ENCODE peak calls at places on chromosomes 13 and 19, in six cellular contexts. C is lower lobe of right lung, I is Calu3, W is fibroblast of the aortic adventitia, Y is AG10803, S is foreskin fibroblast. O is an unnamed sample.

GRCh38 chr13:62846302-62846701 is 1430.7 kb upstream of the PCDH20 start:
- DNase-seq in I (no peak), S (peak), C (no peak), W (no peak), Y (no peak), O (no peak)

GRCh38 chr13:38803566-38803965 is 116.7 kb downstream of the FREM2 start:
- DNase-seq in C (no peak), W (no peak), S (no peak), Y (no peak), I (no peak), O (no peak)

GRCh38 chr19:50203281-50204080 is at the start of gene MYH14:
- DNase-seq in S (peak), W (no peak), C (peak), Y (peak), I (peak), O (peak)

GRCh38 chr13:42593719-42594012 is 19.7 kb downstream of the TNFSF11 start:
- DNase-seq in W (no peak), I (no peak), Y (no peak), C (no peak), S (no peak), O (no peak)

GRCh38 chr19:17846146-17846545 is 1.6 kb downstream of the JAK3 start:
- DNase-seq in I (no peak), S (no peak), C (no peak), Y (no peak), W (no peak), O (no peak)

GRCh38 chr13:105290596-105290995 is 1244.9 kb downstream of the EFNB2 start:
- DNase-seq in Y (no peak), I (no peak), S (no peak), W (no peak), C (no peak), O (no peak)

GRCh38 chr19:56105090-56105701 is 15.9 kb downstream of the ZNF787 start:
- DNase-seq in S (peak), I (peak), W (peak), C (peak), Y (peak), O (peak)

GRCh38 chr19:40130013-40130412 is 39.3 kb upstream of the ZNF780A start:
- DNase-seq in I (no peak), S (no peak), C (no peak), Y (no peak), W (no peak), O (no peak)

GRCh38 chr13:73657821-73658540 is 476.2 kb downstream of the KLF12 start:
- DNase-seq in I (no peak), Y (peak), S (peak), C (no peak), W (peak), O (no peak)

GRCh38 chr13:23699271-23699670 is 129.1 kb downstream of the TNFRSF19 start:
- DNase-seq in I (no peak), C (no peak), S (peak), W (no peak), Y (peak), O (no peak)

GRCh38 chr13:46908511-46908910 is 11.7 kb upstream of the HTR2A start:
- DNase-seq in C (no peak), W (peak), S (peak), I (no peak), Y (peak), O (no peak)

GRCh38 chr13:32228330-32229041 is 86.7 kb downstream of the ZAR1L start:
- DNase-seq in W (no peak), S (peak), C (no peak), Y (peak), I (no peak), O (no peak)

GRCh38 chr13:35771898-35772297 is 295.4 kb upstream of the MAB21L1 start:
- DNase-seq in C (no peak), W (peak), S (peak), Y (peak), I (no peak), O (peak)

GRCh38 chr13:110815471-110816204 is 99.2 kb downstream of the ANKRD10 start:
- DNase-seq in W (no peak), Y (no peak), I (peak), S (no peak), C (no peak), O (no peak)

GRCh38 chr19:18995804-18996241 is 37.5 kb downstream of the SUGP2 start:
- DNase-seq in C (peak), Y (peak), S (peak), W (peak), I (peak), O (peak)

GRCh38 chr19:52297601-52298358 is 811 bp downstream of the ZNF480 start:
- DNase-seq in Y (no peak), I (no peak), C (no peak), W (no peak), S (peak), O (no peak)

GRCh38 chr19:13097331-13098258 is 5.1 kb downstream of the LYL1 start:
- DNase-seq in C (peak), I (peak), S (no peak), W (no peak), Y (no peak), O (no peak)

GRCh38 chr19:13095393-13095784 is 7.3 kb downstream of the LYL1 start:
- DNase-seq in S (no peak), W (no peak), I (no peak), Y (no peak), C (no peak), O (no peak)

GRCh38 chr19:13096968-13097330 is 5.7 kb downstream of the LYL1 start:
- DNase-seq in C (no peak), Y (no peak), S (no peak), I (no peak), W (no peak), O (no peak)

GRCh38 chr19:13094771-13095392 is 7.8 kb downstream of the LYL1 start:
- DNase-seq in C (no peak), W (no peak), S (no peak), I (no peak), Y (no peak), O (no peak)

DNA sequence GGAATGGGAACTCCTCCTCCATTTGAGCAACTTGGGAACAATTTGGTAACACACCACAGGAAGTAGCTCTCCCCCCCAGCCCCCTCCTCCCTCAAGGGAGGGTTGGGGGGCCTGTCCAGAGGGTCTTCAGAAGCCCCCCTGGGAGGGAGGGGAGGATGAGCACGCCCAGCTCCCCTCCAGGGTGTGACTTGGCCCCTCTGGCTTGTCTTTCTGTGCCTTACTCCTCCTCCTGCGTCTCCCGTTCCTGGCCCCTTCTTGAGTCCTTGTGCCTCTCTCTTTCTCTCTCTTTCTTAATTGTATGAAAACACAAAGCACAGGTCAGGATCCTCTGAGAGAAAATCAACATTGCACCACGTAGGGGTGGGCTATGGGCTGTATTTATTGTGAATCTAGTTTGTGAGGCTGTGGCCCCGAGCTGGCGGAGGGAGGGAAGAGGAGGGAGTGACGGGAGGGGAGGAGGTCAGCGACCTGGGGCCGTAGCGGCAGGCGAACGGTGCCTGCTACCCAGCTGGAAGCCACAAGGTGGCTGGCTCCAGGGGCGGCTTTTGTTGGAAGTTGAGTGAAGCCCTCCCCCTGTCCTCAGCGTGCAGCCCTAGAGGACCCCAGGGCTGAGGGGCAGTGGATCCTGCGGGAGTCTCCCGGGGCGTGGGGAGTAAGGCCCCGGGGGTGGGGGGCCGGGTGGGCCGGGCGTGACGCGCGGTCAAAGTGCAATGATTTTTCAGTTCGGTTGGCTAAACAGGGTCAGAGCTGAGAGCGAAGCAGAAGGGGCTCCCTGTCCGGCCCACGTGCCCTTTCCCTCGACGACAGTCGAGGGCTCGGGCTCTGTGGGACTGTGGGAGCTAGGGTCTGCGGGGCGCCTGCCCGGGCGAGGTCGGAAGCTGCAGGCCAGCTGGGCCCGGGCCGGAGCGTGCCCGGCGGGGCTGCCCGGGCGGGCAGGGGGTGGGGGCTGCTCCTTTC is 6.4 kb downstream of the LYL1 start:
- DNase-seq in C (no peak), I (no peak), S (no peak), Y (no peak), W (no peak), O (no peak)
- TF ChIP-seq CTCF in C (no peak), I (no peak), S (no peak), Y (peak), W (no peak), O (no peak)

GRCh38 chr13:50514249-50514648 is 329.2 kb downstream of the DLEU7 start:
- DNase-seq in S (no peak), Y (no peak), W (no peak), I (no peak), C (no peak), O (no peak)
- TF ChIP-seq CTCF in S (no peak), Y (no peak), W (no peak), I (no peak), C (no peak), O (no peak)

GRCh38 chr19:36687214-36688056 is at the start of gene ZNF567:
- DNase-seq in W (peak), C (peak), I (peak), Y (peak), S (peak), O (peak)
- TF ChIP-seq CTCF in W (no peak), C (no peak), I (no peak), Y (no peak), S (no peak), O (no peak)

GRCh38 chr19:15125232-15126067 is 18.2 kb downstream of the SYDE1 start:
- DNase-seq in Y (peak), W (peak), C (peak), S (peak), I (peak), O (peak)
- TF ChIP-seq CTCF in Y (no peak), W (peak), C (no peak), S (no peak), I (no peak), O (no peak)

GRCh38 chr19:798415-799075 is 1.3 kb downstream of the PTBP1 start:
- DNase-seq in W (peak), C (peak), Y (no peak), I (no peak), S (no peak), O (no peak)

GRCh38 chr19:801030-801860 is 4.0 kb downstream of the PTBP1 start:
- DNase-seq in Y (peak), I (peak), W (peak), C (peak), S (peak), O (no peak)

GRCh38 chr19:800360-801029 is 3.2 kb downstream of the PTBP1 start:
- DNase-seq in I (peak), C (no peak), W (peak), Y (no peak), S (no peak), O (no peak)

GRCh38 chr19:797528-798414 is 519 bp downstream of the PTBP1 start:
- DNase-seq in Y (peak), I (peak), S (peak), C (peak), W (peak), O (peak)

GRCh38 chr19:799076-799881 is 2.0 kb downstream of the PTBP1 start:
- DNase-seq in S (no peak), C (no peak), Y (peak), W (peak), I (no peak), O (no peak)
- TF ChIP-seq CTCF in S (peak), C (no peak), Y (peak), W (peak), I (no peak), O (no peak)

GRCh38 chr19:38766276-38767047 is 6.9 kb downstream of the LGALS7 start:
- DNase-seq in S (no peak), Y (no peak), I (no peak), C (no peak), W (no peak), O (no peak)

GRCh38 chr19:38773469-38774177 is at the start of gene LGALS7:
- DNase-seq in W (no peak), Y (no peak), S (no peak), I (no peak), C (no peak), O (no peak)

GRCh38 chr19:38774181-38774950 is 1.0 kb upstream of the LGALS7 start:
- DNase-seq in Y (no peak), C (no peak), W (no peak), I (no peak), S (no peak), O (no peak)

GRCh38 chr19:38765214-38765613 is 8.1 kb downstream of the LGALS7 start:
- DNase-seq in I (no peak), W (no peak), C (no peak), Y (no peak), S (no peak), O (no peak)

DNA sequence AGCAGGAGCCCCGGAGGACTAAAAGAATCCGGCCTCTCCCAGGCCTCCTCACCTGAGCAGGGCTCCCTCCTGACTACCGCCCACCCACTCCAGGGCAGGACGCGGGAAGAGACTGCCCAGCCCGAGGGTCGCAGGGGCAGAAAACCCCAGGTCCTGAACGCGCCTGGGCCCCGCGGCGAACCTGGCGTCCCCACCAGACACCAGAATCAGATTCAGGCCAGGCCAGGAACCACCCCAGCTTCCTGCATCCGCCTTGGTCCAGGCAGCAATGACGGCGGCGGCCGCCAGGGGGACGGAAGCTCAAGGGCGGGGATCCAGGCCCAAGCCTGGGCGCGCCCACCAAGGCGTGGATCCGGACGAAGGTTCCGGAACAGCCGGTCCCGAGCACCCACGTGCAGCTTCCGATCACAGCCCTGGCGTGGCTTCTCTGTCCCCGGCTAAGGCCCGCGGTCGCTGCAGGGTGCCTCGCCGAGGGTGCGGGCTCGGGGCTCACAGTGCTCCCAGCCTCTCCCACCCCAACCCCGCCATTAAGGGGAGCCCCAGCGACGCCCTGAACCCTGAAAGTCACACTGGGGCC is 3.6 kb downstream of the LGALS7 start:
- DNase-seq in Y (peak), S (peak), C (peak), W (peak), I (no peak), O (peak)
- TF ChIP-seq CTCF in Y (peak), S (peak), C (peak), W (peak), I (no peak), O (peak)

GRCh38 chr13:54356209-54356608 is 1327.6 kb downstream of the OLFM4 start:
- DNase-seq in W (no peak), S (no peak), I (no peak), C (no peak), Y (no peak), O (no peak)

GRCh38 chr13:54357284-54357933 is 1328.8 kb downstream of the OLFM4 start:
- DNase-seq in W (no peak), I (no peak), S (no peak), Y (no peak), C (no peak), O (no peak)

GRCh38 chr13:54361460-54361859 is 1332.8 kb downstream of the OLFM4 start:
- DNase-seq in I (no peak), C (no peak), S (no peak), Y (no peak), W (no peak), O (no peak)

GRCh38 chr13:54356849-54357248 is 1328.2 kb downstream of the OLFM4 start:
- DNase-seq in Y (no peak), I (no peak), C (no peak), S (no peak), W (no peak), O (no peak)
- TF ChIP-seq CTCF in Y (no peak), I (no peak), C (no peak), S (no peak), W (no peak), O (no peak)

GRCh38 chr19:48110350-48110966 is at the start of gene PLA2G4C:
- DNase-seq in C (peak), W (peak), S (peak), I (peak), Y (peak), O (peak)
- TF ChIP-seq CTCF in C (no peak), W (no peak), S (no peak), I (no peak), Y (no peak), O (no peak)